ENCODE peak calls at places on chromosomes 6 and 20, in seven cellular contexts. F is cardiac muscle cell; G is mammary epithelial cell; T is A673; E is CD8-positive, alpha-beta memory T cell; I is CD8-positive, alpha-beta T cell; K is heart right ventricle. B is an unnamed sample. For H3K27me3, the result is how much of the 10 kb centered on the place peaks cover.

GRCh38 chr6:64489760-64490159 is 854.2 kb downstream of the PHF3 start:
- DNase-seq in F (no peak), G (no peak), K (no peak), E (no peak), T (no peak), I (no peak), B (no peak)

GRCh38 chr6:167819640-167820039 is 7.1 kb upstream of the AFDN start:
- DNase-seq in K (peak), E (no peak), I (no peak), G (no peak), T (no peak), F (no peak), B (no peak)

GRCh38 chr6:150410906-150411305 is 42.1 kb downstream of the IYD start:
- DNase-seq in T (no peak), K (no peak), I (no peak), F (no peak), G (peak), E (no peak), B (no peak)

GRCh38 chr6:148177589-148178233 is 164.9 kb upstream of the SASH1 start:
- DNase-seq in T (peak), E (peak), K (peak), F (peak), I (no peak), G (peak), B (peak)

GRCh38 chr6:22350109-22350508 is 53.3 kb upstream of the PRL start:
- DNase-seq in T (no peak), I (no peak), K (no peak), E (no peak), F (no peak), G (no peak), B (no peak)

GRCh38 chr6:143328885-143329284 is 121.6 kb downstream of the ADAT2 start:
- DNase-seq in K (no peak), I (no peak), G (peak), E (no peak), T (no peak), F (no peak), B (no peak)

GRCh38 chr6:124393536-124393935 is 568.7 kb upstream of the RNF217 start:
- DNase-seq in F (no peak), T (no peak), I (no peak), E (no peak), K (no peak), G (peak), B (no peak)

GRCh38 chr6:24581084-24581669 is 64.8 kb downstream of the KIAA0319 start:
- DNase-seq in T (peak), K (peak), F (peak), G (peak), I (peak), E (peak), B (no peak)

GRCh38 chr20:19885576-19885956 is 127.5 kb downstream of the RIN2 start:
- DNase-seq in K (no peak), E (no peak), G (no peak), T (no peak), F (no peak), I (no peak), B (no peak)

GRCh38 chr20:48776306-48776705 is 51.5 kb downstream of the PREX1 start:
- DNase-seq in T (peak), I (no peak), E (no peak), K (no peak), F (peak), G (peak), B (no peak)

GRCh38 chr6:9540534-9541126 is 874.2 kb downstream of the TFAP2A start:
- DNase-seq in G (peak), E (no peak), K (no peak), T (peak), I (no peak), F (peak), B (peak)

GRCh38 chr20:31785089-31785488 is 34.1 kb upstream of the MYLK2 start:
- DNase-seq in K (no peak), F (no peak), T (no peak), G (no peak), E (no peak), I (no peak), B (no peak)

GRCh38 chr6:159104931-159105330 is 60.1 kb upstream of the TAGAP start:
- DNase-seq in I (no peak), K (no peak), G (peak), T (no peak), F (no peak), E (no peak), B (no peak)

GRCh38 chr20:17875106-17875980 is 93.3 kb downstream of the SNX5 start:
- DNase-seq in G (no peak), T (no peak), F (peak), E (no peak), K (peak), I (no peak), B (no peak)

GRCh38 chr6:85126448-85127178 is 323.3 kb upstream of the NT5E start:
- DNase-seq in G (peak), T (peak), E (no peak), K (peak), I (no peak), F (peak), B (peak)

GRCh38 chr6:163946437-163946836 is 531.9 kb downstream of the QKI start:
- DNase-seq in T (no peak), F (no peak), E (no peak), G (no peak), K (no peak), I (no peak), B (no peak)

GRCh38 chr20:12047838-12048432 is 130.2 kb downstream of the BTBD3 start:
- DNase-seq in K (no peak), E (no peak), F (peak), I (no peak), T (no peak), G (peak), B (no peak)

GRCh38 chr20:48236485-48237055 is 451.3 kb upstream of the SULF2 start:
- DNase-seq in G (no peak), F (no peak), T (no peak), K (no peak), I (no peak), E (no peak), B (no peak)

GRCh38 chr6:117188627-117189201 is 76.6 kb upstream of the VGLL2 start:
- DNase-seq in F (no peak), G (no peak), I (no peak), T (peak), E (no peak), K (no peak), B (no peak)

GRCh38 chr20:63497946-63498935 is 642 bp downstream of the EEF1A2 start:
- DNase-seq in I (no peak), F (no peak), K (peak), G (peak), T (no peak), E (no peak), B (peak)
- H3K27me3 ChIP-seq in I (under half), F (under half), K (under half), G (under half), T (under half), E (under half), B (under half)

DNA sequence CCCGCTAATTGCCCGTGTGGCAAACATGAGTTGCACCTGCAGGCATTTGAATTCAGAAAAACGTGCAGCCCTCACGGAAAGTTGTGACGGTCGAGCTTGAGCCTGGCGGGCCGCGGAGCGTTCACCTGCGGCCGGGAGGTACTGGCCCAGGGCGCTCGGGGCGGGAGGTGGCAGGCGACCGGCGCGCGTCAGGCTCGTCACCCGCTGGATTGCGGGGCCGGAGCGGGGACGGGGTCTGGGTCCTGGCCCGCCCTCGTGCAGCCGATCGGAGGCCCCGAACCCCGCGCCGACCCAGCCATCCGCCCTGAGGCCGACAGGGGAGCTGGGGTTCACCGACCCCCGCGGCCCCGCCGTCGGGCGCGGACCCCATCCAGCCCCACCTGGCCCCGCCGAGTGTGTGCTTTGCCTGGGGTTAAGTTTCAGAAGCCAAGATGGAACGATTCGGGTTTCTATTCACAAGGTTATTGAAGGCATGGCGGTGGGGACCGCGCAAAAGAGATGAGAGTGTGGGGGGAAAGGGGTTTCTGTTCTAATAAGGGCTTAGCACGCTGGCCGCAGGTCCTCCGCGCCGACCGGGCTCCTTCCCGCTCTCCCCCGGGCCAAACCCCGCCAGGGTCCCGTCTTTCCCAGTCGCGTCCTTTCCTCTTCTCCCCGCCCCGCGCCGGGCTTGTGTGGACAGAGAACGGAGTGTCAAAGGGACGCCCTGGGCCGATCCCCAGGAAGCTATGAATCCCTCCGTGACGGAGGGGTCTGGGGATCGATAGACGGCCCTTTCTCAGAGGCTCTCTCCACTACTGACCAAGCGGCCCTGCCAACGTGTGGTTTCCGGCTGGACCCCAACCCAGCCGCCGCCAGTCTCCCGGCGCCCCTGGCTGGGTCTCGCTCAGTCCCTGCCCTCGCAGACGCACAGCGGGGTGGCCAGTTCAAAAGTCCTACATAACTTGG is 1.6 kb upstream of the HEY2 start:
- DNase-seq in F (peak), G (peak), T (no peak), E (peak), I (no peak), K (peak), B (peak)
- H3K27me3 ChIP-seq in F (under half), G (half or more), T (half or more), E (under half), I (under half), K (under half), B (under half)

DNA sequence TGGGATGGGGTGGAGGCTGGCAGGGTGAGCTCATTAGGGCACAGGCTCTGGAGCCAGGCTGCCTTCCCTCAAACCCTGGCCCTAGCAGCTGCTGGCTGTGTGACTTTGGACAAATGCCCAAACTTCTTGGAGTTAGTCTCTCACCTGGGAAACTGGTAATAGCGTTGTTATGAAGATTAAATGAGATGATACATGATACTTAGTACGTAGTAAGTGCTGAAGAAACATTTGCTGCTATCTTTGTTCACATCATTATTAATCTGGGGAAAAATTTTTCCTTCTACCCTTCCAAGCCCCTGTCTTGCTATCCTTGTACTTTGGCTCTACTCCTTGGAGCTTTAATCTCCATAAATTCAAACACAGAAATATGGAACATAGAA is 22.3 kb upstream of the PPARD start:
- DNase-seq in K (no peak), E (no peak), I (no peak), G (no peak), F (no peak), T (no peak), B (no peak)
- H3K27me3 ChIP-seq in K (under half), E (under half), I (under half), G (under half), F (under half), T (under half), B (under half)

GRCh38 chr20:39050555-39050902 is 88.4 kb downstream of the DHX35 start:
- DNase-seq in G (no peak), K (no peak), I (no peak), F (no peak), T (no peak), E (no peak), B (peak)
- H3K27me3 ChIP-seq in G (under half), K (under half), I (under half), F (under half), T (under half), E (under half), B (under half)

DNA sequence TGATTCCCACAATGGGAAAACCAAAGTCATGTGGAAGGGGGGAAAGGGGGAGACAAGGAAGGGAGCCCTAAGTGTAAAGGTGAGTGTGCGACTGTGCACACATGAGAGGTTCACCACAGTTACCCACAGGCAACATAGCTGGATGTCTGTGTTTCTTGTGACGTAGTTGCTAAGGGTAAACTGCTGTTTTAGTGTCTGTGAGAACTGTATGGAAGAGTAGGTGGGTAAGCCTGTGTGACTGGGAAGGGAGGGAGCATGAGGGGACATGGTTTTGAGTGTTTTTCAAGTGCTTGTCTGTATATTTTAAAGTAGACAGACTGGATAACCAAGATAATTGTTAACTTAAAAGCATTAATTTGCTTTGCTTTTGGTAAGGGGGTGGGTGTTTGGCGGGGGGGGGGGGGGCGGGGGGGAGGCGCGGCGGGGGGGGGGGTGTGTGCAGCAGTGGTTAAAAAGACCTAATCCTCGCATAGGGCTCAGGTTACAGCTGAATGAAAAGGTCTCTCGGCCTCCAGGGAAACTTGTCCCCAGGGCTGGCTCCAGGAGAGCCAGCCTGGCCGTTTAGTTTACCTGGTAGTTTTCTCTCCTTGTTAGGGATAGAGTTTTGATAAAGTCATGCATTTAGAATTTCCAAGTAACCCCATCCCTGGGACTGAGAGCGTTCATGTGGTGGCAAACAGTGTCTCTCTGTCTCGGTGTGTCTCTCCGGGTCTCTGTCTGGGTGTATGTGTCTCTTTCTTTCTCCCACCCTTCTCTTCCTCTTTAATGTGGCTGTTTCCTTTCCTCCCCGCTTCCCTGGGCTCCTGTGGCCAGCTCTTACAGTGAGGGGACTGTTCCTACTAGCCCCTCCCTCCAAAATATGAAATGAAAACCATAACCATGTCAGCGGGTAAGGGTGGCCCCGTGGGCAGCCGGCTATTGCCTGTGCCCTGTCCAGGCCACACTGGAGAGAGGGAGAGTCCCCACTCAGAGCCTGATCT is 3.4 kb downstream of the SCUBE3 start:
- DNase-seq in K (no peak), T (no peak), I (no peak), E (no peak), F (no peak), G (no peak), B (peak)
- H3K27me3 ChIP-seq in K (under half), T (under half), I (under half), E (under half), F (under half), G (under half), B (half or more)

DNA sequence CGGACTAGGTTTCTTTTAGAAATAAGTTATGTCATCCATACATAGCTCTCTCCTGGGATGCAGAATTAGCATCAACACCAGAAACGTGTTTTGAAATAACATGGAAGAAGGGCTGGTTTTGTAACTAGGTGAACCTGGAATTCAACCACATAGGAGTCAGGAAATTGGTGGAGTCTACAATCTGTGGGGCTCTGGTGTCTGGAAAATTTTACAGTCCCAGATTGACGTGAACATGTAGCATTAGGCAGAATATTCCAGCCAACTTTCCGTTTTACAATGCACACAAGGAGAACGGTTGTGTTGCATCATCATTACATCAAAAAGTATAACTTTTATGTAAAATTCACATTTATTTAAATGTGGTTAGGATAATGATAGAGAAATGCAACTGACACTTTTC is 1.9 kb downstream of the KCNQ5 start:
- DNase-seq in G (no peak), T (peak), I (no peak), E (no peak), K (no peak), F (peak), B (no peak)
- H3K27me3 ChIP-seq in G (under half), T (under half), I (under half), E (under half), K (half or more), F (under half), B (half or more)

DNA sequence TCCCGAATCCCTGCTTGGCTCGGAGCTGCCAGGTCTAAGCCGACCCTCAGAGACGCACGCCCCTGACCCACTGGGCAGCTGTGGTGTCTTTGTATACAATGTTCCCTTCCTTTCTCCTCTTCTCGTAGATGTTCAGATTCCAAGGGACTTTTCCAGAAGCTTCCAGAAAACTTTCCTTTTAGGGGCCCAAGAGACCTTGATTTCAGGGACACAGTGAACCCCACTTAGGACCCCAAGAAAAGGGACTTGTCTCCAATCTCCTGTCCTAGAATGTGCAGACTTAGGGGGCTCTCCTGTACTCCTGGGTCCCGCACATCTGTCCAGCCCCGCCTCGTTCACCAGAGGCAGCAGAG is 103.5 kb downstream of the EDN3 start:
- DNase-seq in G (no peak), K (no peak), E (no peak), T (no peak), F (no peak), I (no peak), B (no peak)
- H3K27me3 ChIP-seq in G (under half), K (half or more), E (under half), T (half or more), F (under half), I (under half), B (under half)

B was measured in H7.